ENCODE peak calls at places on chromosomes 11 and 22, in four cellular contexts. I, T, Y and P are unnamed samples.

GRCh38 chr11:43983221-43983795 is 40.9 kb downstream of the C11orf96 start:
- DNase-seq in T (no peak), I (no peak), Y (no peak), P (no peak)

GRCh38 chr11:68469122-68469521 is 8.6 kb downstream of the PPP6R3 start:
- DNase-seq in Y (no peak), I (no peak), T (no peak), P (no peak)

GRCh38 chr11:70456921-70457532 is 58.7 kb downstream of the CTTN start:
- DNase-seq in Y (no peak), I (no peak), T (no peak), P (no peak)

GRCh38 chr11:118956094-118956846 is at the start of gene UPK2:
- DNase-seq in I (peak; percentile 92), Y (peak; percentile 81), T (peak; percentile 83), P (peak; percentile 1)

GRCh38 chr22:47587861-47588582 is 825.6 kb downstream of the TBC1D22A start:
- DNase-seq in Y (no peak), I (no peak), T (no peak), P (no peak)

GRCh38 chr22:36328635-36329216 is 59.0 kb downstream of the MYH9 start:
- DNase-seq in Y (peak; percentile 92), I (peak; percentile 40), T (no peak), P (peak; percentile 13)

GRCh38 chr11:773425-773824 is 3.9 kb downstream of the GATD1 start:
- DNase-seq in T (no peak), I (no peak), Y (no peak), P (no peak)

GRCh38 chr11:31237819-31238771 is 131.4 kb downstream of the DCDC1 start:
- DNase-seq in T (no peak), I (peak; percentile 77), Y (peak; percentile 15), P (peak; percentile 34)

GRCh38 chr11:6925636-6926207 is 504 bp upstream of the ZNF215 start:
- DNase-seq in T (no peak), Y (peak; percentile 51), I (no peak), P (no peak)

GRCh38 chr11:64864473-64865285 is 13.7 kb downstream of the EHD1 start:
- DNase-seq in Y (peak; percentile 97), I (peak; percentile 50), T (no peak), P (no peak)